ENCODE peak calls at places on chromosomes 1 and 21, in eight cellular contexts. D, J, G, Q, P, A, W and F are unnamed samples.

GRCh38 chr1:204670152-204670927 is 15.2 kb downstream of the LRRN2 start:
- DNase-seq in D (no peak), J (peak; percentile 73), G (peak; percentile 60), Q (no peak), P (no peak), A (peak; percentile 63), W (no peak), F (no peak)

GRCh38 chr1:214658785-214659184 is 55.8 kb downstream of the CENPF start:
- DNase-seq in D (no peak), J (no peak), G (peak; percentile 40), Q (no peak), P (peak; percentile 53), A (peak; percentile 40), W (no peak), F (peak; percentile 14)

GRCh38 chr1:206472886-206473285 is 2.6 kb downstream of the IKBKE start:
- DNase-seq in D (no peak), J (no peak), G (no peak), Q (no peak), P (no peak), A (no peak), W (no peak), F (no peak)

GRCh38 chr1:168465942-168466702 is 77.7 kb downstream of the XCL2 start:
- DNase-seq in D (no peak), J (peak; percentile 60), G (peak; percentile 80), Q (no peak), P (no peak), A (no peak), W (peak; percentile 91), F (no peak)

GRCh38 chr1:228369608-228370438 is 36.8 kb downstream of the TRIM11 start:
- DNase-seq in D (no peak), J (no peak), G (no peak), Q (no peak), P (no peak), A (no peak), W (no peak), F (no peak)

GRCh38 chr1:93715529-93716126 is 34.0 kb upstream of the BCAR3 start:
- DNase-seq in D (no peak), J (no peak), G (no peak), Q (no peak), P (no peak), A (peak; percentile 90), W (peak; percentile 98), F (no peak)

GRCh38 chr1:76433528-76433927 is 359.0 kb downstream of the ST6GALNAC3 start:
- DNase-seq in D (no peak), J (peak; percentile 42), G (peak; percentile 54), Q (no peak), P (no peak), A (peak; percentile 23), W (no peak), F (no peak)

GRCh38 chr1:201122321-201123017 is 4.5 kb downstream of the ASCL5 start:
- DNase-seq in D (no peak), J (no peak), G (peak; percentile 50), Q (no peak), P (no peak), A (no peak), W (no peak), F (no peak)

GRCh38 chr1:165114022-165114888 is 242.3 kb downstream of the LMX1A start:
- DNase-seq in D (no peak), J (peak; percentile 51), G (peak; percentile 85), Q (peak; percentile 11), P (peak; percentile 69), A (peak; percentile 75), W (peak; percentile 32), F (peak; percentile 92)

GRCh38 chr1:158724442-158724841 is 3.9 kb upstream of the OR6K3 start:
- DNase-seq in D (no peak), J (no peak), G (no peak), Q (no peak), P (no peak), A (no peak), W (no peak), F (no peak)

GRCh38 chr1:37482004-37482785 is 7.8 kb downstream of the ZC3H12A start:
- DNase-seq in D (no peak), J (no peak), G (peak; percentile 14), Q (no peak), P (no peak), A (no peak), W (no peak), F (no peak)

GRCh38 chr21:38987551-38988210 is 182.0 kb downstream of the ETS2 start:
- DNase-seq in D (no peak), J (no peak), G (no peak), Q (no peak), P (no peak), A (no peak), W (no peak), F (no peak)

GRCh38 chr1:208127284-208127683 is 116.9 kb downstream of the PLXNA2 start:
- DNase-seq in D (no peak), J (no peak), G (no peak), Q (no peak), P (no peak), A (no peak), W (no peak), F (no peak)

GRCh38 chr21:46214478-46215340 is 13.9 kb downstream of the LSS start:
- DNase-seq in D (no peak), J (no peak), G (no peak), Q (no peak), P (no peak), A (no peak), W (no peak), F (no peak)

GRCh38 chr1:41728403-41729202 is 190.1 kb downstream of the HIVEP3 start:
- DNase-seq in D (peak; percentile 15), J (no peak), G (no peak), Q (peak; percentile 51), P (peak; percentile 39), A (no peak), W (no peak), F (no peak)

GRCh38 chr1:228114827-228115226 is 5.7 kb upstream of the MRPL55 start:
- DNase-seq in D (no peak), J (no peak), G (no peak), Q (no peak), P (no peak), A (no peak), W (no peak), F (no peak)

GRCh38 chr1:15355968-15356621 is 53.6 kb upstream of the EFHD2 start:
- DNase-seq in D (no peak), J (peak; percentile 93), G (peak; percentile 86), Q (no peak), P (peak; percentile 23), A (no peak), W (no peak), F (no peak)

GRCh38 chr1:229714964-229715603 is 89.0 kb downstream of the URB2 start:
- DNase-seq in D (no peak), J (peak; percentile 41), G (peak; percentile 83), Q (no peak), P (peak; percentile 84), A (peak; percentile 72), W (no peak), F (peak; percentile 79)

GRCh38 chr21:33894736-33895288 is 20.8 kb downstream of the ATP5PO start:
- DNase-seq in D (peak; percentile 17), J (peak; percentile 90), G (peak; percentile 68), Q (peak; percentile 30), P (peak; percentile 91), A (peak; percentile 94), W (peak; percentile 70), F (peak; percentile 95)

GRCh38 chr21:38804617-38805281 is 980 bp upstream of the ETS2 start:
- DNase-seq in D (no peak), J (peak; percentile 38), G (peak; percentile 76), Q (peak; percentile 48), P (peak; percentile 20), A (no peak), W (peak; percentile 11), F (peak; percentile 72)